ENCODE peak calls at places on chromosomes 1 and 21, in ten cellular contexts. One of them, this sample, is unnamed.

GRCh38 chr1:168689726-168690602 is 39.0 kb downstream of the DPT start:
- DNase-seq in activated CD4-positive, alpha-beta T cell treated with anti-CD3 and anti-CD28 coated beads for 1 hour: no peak
- DNase-seq in NCI-H345: no peak
- DNase-seq in activated CD8-positive, alpha-beta T cell treated with anti-CD3 and anti-CD28 coated beads for 36 hours: no peak
- DNase-seq in stimulated activated naive CD8-positive, alpha-beta T cell treated with anti-CD3 and anti-CD28 coated beads, Interleukin-15, amount 100 ng/mL, for 72 hours: no peak
- DNase-seq in NCI-H2081 treated with DMSO at 0.1 percent for 48 hours: no peak
- DNase-seq in nephron progenitor cell: no peak
- DNase-seq in iris pigment epithelial cell: no peak
- DNase-seq in activated naive CD4-positive, alpha-beta T cell: no peak
- DNase-seq in astrocyte of the spinal cord: peak
- DNase-seq in this sample: no peak

GRCh38 chr1:40258445-40258769 is 371 bp downstream of the ZMPSTE24 start:
- DNase-seq in iris pigment epithelial cell: no peak
- DNase-seq in activated CD8-positive, alpha-beta T cell treated with anti-CD3 and anti-CD28 coated beads for 36 hours: no peak
- DNase-seq in nephron progenitor cell: no peak
- DNase-seq in NCI-H345: no peak
- DNase-seq in activated CD4-positive, alpha-beta T cell treated with anti-CD3 and anti-CD28 coated beads for 1 hour: no peak
- DNase-seq in NCI-H2081 treated with DMSO at 0.1 percent for 48 hours: no peak
- DNase-seq in stimulated activated naive CD8-positive, alpha-beta T cell treated with anti-CD3 and anti-CD28 coated beads, Interleukin-15, amount 100 ng/mL, for 72 hours: no peak
- DNase-seq in astrocyte of the spinal cord: peak
- DNase-seq in activated naive CD4-positive, alpha-beta T cell: no peak
- DNase-seq in this sample: no peak

GRCh38 chr1:189496768-189497167 is 980.9 kb downstream of the BRINP3 start:
- DNase-seq in activated naive CD4-positive, alpha-beta T cell: no peak
- DNase-seq in astrocyte of the spinal cord: no peak
- DNase-seq in stimulated activated naive CD8-positive, alpha-beta T cell treated with anti-CD3 and anti-CD28 coated beads, Interleukin-15, amount 100 ng/mL, for 72 hours: no peak
- DNase-seq in NCI-H345: no peak
- DNase-seq in NCI-H2081 treated with DMSO at 0.1 percent for 48 hours: no peak
- DNase-seq in activated CD8-positive, alpha-beta T cell treated with anti-CD3 and anti-CD28 coated beads for 36 hours: no peak
- DNase-seq in nephron progenitor cell: no peak
- DNase-seq in activated CD4-positive, alpha-beta T cell treated with anti-CD3 and anti-CD28 coated beads for 1 hour: no peak
- DNase-seq in iris pigment epithelial cell: no peak
- DNase-seq in this sample: no peak

GRCh38 chr1:107056426-107057196 is at the start of gene PRMT6:
- DNase-seq in nephron progenitor cell: peak
- DNase-seq in activated CD4-positive, alpha-beta T cell treated with anti-CD3 and anti-CD28 coated beads for 1 hour: peak
- DNase-seq in activated CD8-positive, alpha-beta T cell treated with anti-CD3 and anti-CD28 coated beads for 36 hours: peak
- DNase-seq in stimulated activated naive CD8-positive, alpha-beta T cell treated with anti-CD3 and anti-CD28 coated beads, Interleukin-15, amount 100 ng/mL, for 72 hours: peak
- DNase-seq in NCI-H345: peak
- DNase-seq in astrocyte of the spinal cord: peak
- DNase-seq in activated naive CD4-positive, alpha-beta T cell: peak
- DNase-seq in iris pigment epithelial cell: peak
- DNase-seq in NCI-H2081 treated with DMSO at 0.1 percent for 48 hours: no peak
- DNase-seq in this sample: peak

GRCh38 chr1:234188454-234188792 is 184.8 kb upstream of the COA6 start:
- DNase-seq in iris pigment epithelial cell: no peak
- DNase-seq in activated CD4-positive, alpha-beta T cell treated with anti-CD3 and anti-CD28 coated beads for 1 hour: no peak
- DNase-seq in NCI-H345: peak
- DNase-seq in stimulated activated naive CD8-positive, alpha-beta T cell treated with anti-CD3 and anti-CD28 coated beads, Interleukin-15, amount 100 ng/mL, for 72 hours: no peak
- DNase-seq in activated CD8-positive, alpha-beta T cell treated with anti-CD3 and anti-CD28 coated beads for 36 hours: peak
- DNase-seq in activated naive CD4-positive, alpha-beta T cell: no peak
- DNase-seq in NCI-H2081 treated with DMSO at 0.1 percent for 48 hours: no peak
- DNase-seq in nephron progenitor cell: peak
- DNase-seq in astrocyte of the spinal cord: no peak
- DNase-seq in this sample: no peak

GRCh38 chr1:172144445-172145060 is 275.9 kb upstream of the C1orf105 start:
- DNase-seq in NCI-H2081 treated with DMSO at 0.1 percent for 48 hours: no peak
- DNase-seq in stimulated activated naive CD8-positive, alpha-beta T cell treated with anti-CD3 and anti-CD28 coated beads, Interleukin-15, amount 100 ng/mL, for 72 hours: no peak
- DNase-seq in activated CD8-positive, alpha-beta T cell treated with anti-CD3 and anti-CD28 coated beads for 36 hours: no peak
- DNase-seq in activated naive CD4-positive, alpha-beta T cell: no peak
- DNase-seq in iris pigment epithelial cell: peak
- DNase-seq in nephron progenitor cell: peak
- DNase-seq in activated CD4-positive, alpha-beta T cell treated with anti-CD3 and anti-CD28 coated beads for 1 hour: no peak
- DNase-seq in astrocyte of the spinal cord: peak
- DNase-seq in NCI-H345: no peak
- DNase-seq in this sample: no peak

GRCh38 chr1:212291505-212292134 is 6.4 kb downstream of the PPP2R5A start:
- DNase-seq in activated CD8-positive, alpha-beta T cell treated with anti-CD3 and anti-CD28 coated beads for 36 hours: no peak
- DNase-seq in stimulated activated naive CD8-positive, alpha-beta T cell treated with anti-CD3 and anti-CD28 coated beads, Interleukin-15, amount 100 ng/mL, for 72 hours: no peak
- DNase-seq in activated naive CD4-positive, alpha-beta T cell: no peak
- DNase-seq in NCI-H2081 treated with DMSO at 0.1 percent for 48 hours: peak
- DNase-seq in NCI-H345: peak
- DNase-seq in iris pigment epithelial cell: peak
- DNase-seq in nephron progenitor cell: no peak
- DNase-seq in astrocyte of the spinal cord: peak
- DNase-seq in activated CD4-positive, alpha-beta T cell treated with anti-CD3 and anti-CD28 coated beads for 1 hour: no peak
- DNase-seq in this sample: peak

GRCh38 chr1:25784575-25785051 is 15.4 kb upstream of the SELENON start:
- DNase-seq in stimulated activated naive CD8-positive, alpha-beta T cell treated with anti-CD3 and anti-CD28 coated beads, Interleukin-15, amount 100 ng/mL, for 72 hours: no peak
- DNase-seq in activated naive CD4-positive, alpha-beta T cell: no peak
- DNase-seq in astrocyte of the spinal cord: no peak
- DNase-seq in NCI-H2081 treated with DMSO at 0.1 percent for 48 hours: no peak
- DNase-seq in NCI-H345: no peak
- DNase-seq in activated CD8-positive, alpha-beta T cell treated with anti-CD3 and anti-CD28 coated beads for 36 hours: no peak
- DNase-seq in nephron progenitor cell: no peak
- DNase-seq in activated CD4-positive, alpha-beta T cell treated with anti-CD3 and anti-CD28 coated beads for 1 hour: no peak
- DNase-seq in iris pigment epithelial cell: peak
- DNase-seq in this sample: no peak

GRCh38 chr21:43634618-43635017 is 24.7 kb downstream of the HSF2BP start:
- DNase-seq in astrocyte of the spinal cord: no peak
- DNase-seq in stimulated activated naive CD8-positive, alpha-beta T cell treated with anti-CD3 and anti-CD28 coated beads, Interleukin-15, amount 100 ng/mL, for 72 hours: no peak
- DNase-seq in nephron progenitor cell: no peak
- DNase-seq in activated CD4-positive, alpha-beta T cell treated with anti-CD3 and anti-CD28 coated beads for 1 hour: no peak
- DNase-seq in NCI-H345: no peak
- DNase-seq in NCI-H2081 treated with DMSO at 0.1 percent for 48 hours: no peak
- DNase-seq in activated naive CD4-positive, alpha-beta T cell: no peak
- DNase-seq in activated CD8-positive, alpha-beta T cell treated with anti-CD3 and anti-CD28 coated beads for 36 hours: no peak
- DNase-seq in iris pigment epithelial cell: peak
- DNase-seq in this sample: no peak

GRCh38 chr1:110880708-110881374 is 7.9 kb downstream of the CD53 start:
- DNase-seq in iris pigment epithelial cell: no peak
- DNase-seq in NCI-H345: no peak
- DNase-seq in stimulated activated naive CD8-positive, alpha-beta T cell treated with anti-CD3 and anti-CD28 coated beads, Interleukin-15, amount 100 ng/mL, for 72 hours: peak
- DNase-seq in activated naive CD4-positive, alpha-beta T cell: no peak
- DNase-seq in activated CD8-positive, alpha-beta T cell treated with anti-CD3 and anti-CD28 coated beads for 36 hours: peak
- DNase-seq in astrocyte of the spinal cord: no peak
- DNase-seq in NCI-H2081 treated with DMSO at 0.1 percent for 48 hours: no peak
- DNase-seq in activated CD4-positive, alpha-beta T cell treated with anti-CD3 and anti-CD28 coated beads for 1 hour: no peak
- DNase-seq in nephron progenitor cell: no peak
- DNase-seq in this sample: no peak

GRCh38 chr1:30777906-30778155 is 20.3 kb upstream of the LAPTM5 start:
- DNase-seq in activated CD4-positive, alpha-beta T cell treated with anti-CD3 and anti-CD28 coated beads for 1 hour: no peak
- DNase-seq in activated CD8-positive, alpha-beta T cell treated with anti-CD3 and anti-CD28 coated beads for 36 hours: no peak
- DNase-seq in stimulated activated naive CD8-positive, alpha-beta T cell treated with anti-CD3 and anti-CD28 coated beads, Interleukin-15, amount 100 ng/mL, for 72 hours: no peak
- DNase-seq in NCI-H2081 treated with DMSO at 0.1 percent for 48 hours: no peak
- DNase-seq in nephron progenitor cell: peak
- DNase-seq in NCI-H345: no peak
- DNase-seq in iris pigment epithelial cell: no peak
- DNase-seq in astrocyte of the spinal cord: no peak
- DNase-seq in activated naive CD4-positive, alpha-beta T cell: no peak
- DNase-seq in this sample: no peak

GRCh38 chr1:87799451-87799850 is 470.8 kb downstream of the LMO4 start:
- DNase-seq in activated CD8-positive, alpha-beta T cell treated with anti-CD3 and anti-CD28 coated beads for 36 hours: no peak
- DNase-seq in NCI-H2081 treated with DMSO at 0.1 percent for 48 hours: no peak
- DNase-seq in astrocyte of the spinal cord: no peak
- DNase-seq in iris pigment epithelial cell: peak
- DNase-seq in activated naive CD4-positive, alpha-beta T cell: no peak
- DNase-seq in activated CD4-positive, alpha-beta T cell treated with anti-CD3 and anti-CD28 coated beads for 1 hour: no peak
- DNase-seq in nephron progenitor cell: no peak
- DNase-seq in stimulated activated naive CD8-positive, alpha-beta T cell treated with anti-CD3 and anti-CD28 coated beads, Interleukin-15, amount 100 ng/mL, for 72 hours: no peak
- DNase-seq in NCI-H345: no peak
- DNase-seq in this sample: no peak

GRCh38 chr1:240765732-240766363 is 153.9 kb upstream of the GREM2 start:
- DNase-seq in NCI-H345: no peak
- DNase-seq in activated CD4-positive, alpha-beta T cell treated with anti-CD3 and anti-CD28 coated beads for 1 hour: no peak
- DNase-seq in iris pigment epithelial cell: peak
- DNase-seq in stimulated activated naive CD8-positive, alpha-beta T cell treated with anti-CD3 and anti-CD28 coated beads, Interleukin-15, amount 100 ng/mL, for 72 hours: no peak
- DNase-seq in activated naive CD4-positive, alpha-beta T cell: no peak
- DNase-seq in astrocyte of the spinal cord: peak
- DNase-seq in NCI-H2081 treated with DMSO at 0.1 percent for 48 hours: no peak
- DNase-seq in nephron progenitor cell: no peak
- DNase-seq in activated CD8-positive, alpha-beta T cell treated with anti-CD3 and anti-CD28 coated beads for 36 hours: no peak
- DNase-seq in this sample: no peak

This sample was measured in pons.